ENCODE peak calls at places on chromosomes 13 and 19, in five cellular contexts. One of them, this sample, is unnamed.

GRCh38 chr19:1945899-1946298 is 4.9 kb downstream of the CSNK1G2 start:
- DNase-seq in CD8-positive, alpha-beta T cell: no peak
- DNase-seq in activated CD4-positive, alpha-beta T cell treated with anti-CD3 and anti-CD28 coated beads, Interleukin-2, amount 10 ng/mL, durations not matched to agents 7 days and 5 days: peak
- DNase-seq in brain microvascular endothelial cell: no peak
- DNase-seq in A549: peak
- DNase-seq in this sample: no peak

GRCh38 chr19:47075179-47075811 is 26.9 kb upstream of the TMEM160 start:
- DNase-seq in A549: no peak
- DNase-seq in CD8-positive, alpha-beta T cell: no peak
- DNase-seq in activated CD4-positive, alpha-beta T cell treated with anti-CD3 and anti-CD28 coated beads, Interleukin-2, amount 10 ng/mL, durations not matched to agents 7 days and 5 days: no peak
- DNase-seq in brain microvascular endothelial cell: no peak
- DNase-seq in this sample: no peak

GRCh38 chr19:19385900-19386339 is 19.6 kb upstream of the GATAD2A start:
- DNase-seq in brain microvascular endothelial cell: no peak
- DNase-seq in activated CD4-positive, alpha-beta T cell treated with anti-CD3 and anti-CD28 coated beads, Interleukin-2, amount 10 ng/mL, durations not matched to agents 7 days and 5 days: peak
- DNase-seq in A549: no peak
- DNase-seq in CD8-positive, alpha-beta T cell: no peak
- DNase-seq in this sample: no peak

GRCh38 chr19:57355916-57356315 is 4.8 kb downstream of the ZNF304 start:
- DNase-seq in A549: no peak
- DNase-seq in CD8-positive, alpha-beta T cell: no peak
- DNase-seq in activated CD4-positive, alpha-beta T cell treated with anti-CD3 and anti-CD28 coated beads, Interleukin-2, amount 10 ng/mL, durations not matched to agents 7 days and 5 days: no peak
- DNase-seq in brain microvascular endothelial cell: no peak
- DNase-seq in this sample: no peak

GRCh38 chr13:110307697-110308376 is 753 bp downstream of the COL4A2 start:
- DNase-seq in CD8-positive, alpha-beta T cell: no peak
- DNase-seq in activated CD4-positive, alpha-beta T cell treated with anti-CD3 and anti-CD28 coated beads, Interleukin-2, amount 10 ng/mL, durations not matched to agents 7 days and 5 days: no peak
- DNase-seq in A549: peak
- DNase-seq in brain microvascular endothelial cell: no peak
- DNase-seq in this sample: no peak

GRCh38 chr13:36778083-36778671 is 40.8 kb upstream of the RFXAP start:
- DNase-seq in activated CD4-positive, alpha-beta T cell treated with anti-CD3 and anti-CD28 coated beads, Interleukin-2, amount 10 ng/mL, durations not matched to agents 7 days and 5 days: no peak
- DNase-seq in CD8-positive, alpha-beta T cell: no peak
- DNase-seq in brain microvascular endothelial cell: peak
- DNase-seq in A549: no peak
- DNase-seq in this sample: no peak

GRCh38 chr13:104779311-104779710 is 1713.1 kb upstream of the SLC10A2 start:
- DNase-seq in activated CD4-positive, alpha-beta T cell treated with anti-CD3 and anti-CD28 coated beads, Interleukin-2, amount 10 ng/mL, durations not matched to agents 7 days and 5 days: no peak
- DNase-seq in CD8-positive, alpha-beta T cell: no peak
- DNase-seq in brain microvascular endothelial cell: peak
- DNase-seq in A549: no peak
- DNase-seq in this sample: no peak

GRCh38 chr19:33379151-33379829 is 5.8 kb downstream of the CEBPG start:
- DNase-seq in A549: no peak
- DNase-seq in brain microvascular endothelial cell: no peak
- DNase-seq in CD8-positive, alpha-beta T cell: no peak
- DNase-seq in activated CD4-positive, alpha-beta T cell treated with anti-CD3 and anti-CD28 coated beads, Interleukin-2, amount 10 ng/mL, durations not matched to agents 7 days and 5 days: no peak
- DNase-seq in this sample: no peak

GRCh38 chr13:32639502-32640105 is 53.4 kb downstream of the PDS5B start:
- DNase-seq in CD8-positive, alpha-beta T cell: peak
- DNase-seq in activated CD4-positive, alpha-beta T cell treated with anti-CD3 and anti-CD28 coated beads, Interleukin-2, amount 10 ng/mL, durations not matched to agents 7 days and 5 days: peak
- DNase-seq in A549: peak
- DNase-seq in brain microvascular endothelial cell: peak
- DNase-seq in this sample: peak

GRCh38 chr13:39259371-39259770 is 221.1 kb downstream of the NHLRC3 start:
- DNase-seq in activated CD4-positive, alpha-beta T cell treated with anti-CD3 and anti-CD28 coated beads, Interleukin-2, amount 10 ng/mL, durations not matched to agents 7 days and 5 days: no peak
- DNase-seq in CD8-positive, alpha-beta T cell: no peak
- DNase-seq in brain microvascular endothelial cell: no peak
- DNase-seq in A549: no peak
- DNase-seq in this sample: no peak

GRCh38 chr19:14167594-14168138 is 31.3 kb upstream of the ASF1B start:
- DNase-seq in activated CD4-positive, alpha-beta T cell treated with anti-CD3 and anti-CD28 coated beads, Interleukin-2, amount 10 ng/mL, durations not matched to agents 7 days and 5 days: peak
- DNase-seq in A549: no peak
- DNase-seq in CD8-positive, alpha-beta T cell: no peak
- DNase-seq in brain microvascular endothelial cell: no peak
- DNase-seq in this sample: peak

GRCh38 chr13:110382229-110382628 is 75.1 kb downstream of the COL4A2 start:
- DNase-seq in activated CD4-positive, alpha-beta T cell treated with anti-CD3 and anti-CD28 coated beads, Interleukin-2, amount 10 ng/mL, durations not matched to agents 7 days and 5 days: no peak
- DNase-seq in brain microvascular endothelial cell: peak
- DNase-seq in CD8-positive, alpha-beta T cell: no peak
- DNase-seq in A549: peak
- DNase-seq in this sample: no peak

GRCh38 chr13:59666504-59666903 is 497.2 kb downstream of the DIAPH3 start:
- DNase-seq in brain microvascular endothelial cell: no peak
- DNase-seq in activated CD4-positive, alpha-beta T cell treated with anti-CD3 and anti-CD28 coated beads, Interleukin-2, amount 10 ng/mL, durations not matched to agents 7 days and 5 days: no peak
- DNase-seq in A549: no peak
- DNase-seq in CD8-positive, alpha-beta T cell: no peak
- DNase-seq in this sample: no peak

GRCh38 chr13:78593652-78594494 is 9.5 kb downstream of the POU4F1 start:
- DNase-seq in activated CD4-positive, alpha-beta T cell treated with anti-CD3 and anti-CD28 coated beads, Interleukin-2, amount 10 ng/mL, durations not matched to agents 7 days and 5 days: no peak
- DNase-seq in A549: no peak
- DNase-seq in brain microvascular endothelial cell: no peak
- DNase-seq in CD8-positive, alpha-beta T cell: no peak
- DNase-seq in this sample: no peak

GRCh38 chr19:12778020-12778904 is 2.9 kb upstream of the HOOK2 start:
- DNase-seq in activated CD4-positive, alpha-beta T cell treated with anti-CD3 and anti-CD28 coated beads, Interleukin-2, amount 10 ng/mL, durations not matched to agents 7 days and 5 days: peak
- DNase-seq in CD8-positive, alpha-beta T cell: no peak
- DNase-seq in A549: peak
- DNase-seq in brain microvascular endothelial cell: peak
- DNase-seq in this sample: peak

GRCh38 chr13:98262307-98262706 is 85.2 kb upstream of the RNF113B start:
- DNase-seq in A549: no peak
- DNase-seq in CD8-positive, alpha-beta T cell: no peak
- DNase-seq in activated CD4-positive, alpha-beta T cell treated with anti-CD3 and anti-CD28 coated beads, Interleukin-2, amount 10 ng/mL, durations not matched to agents 7 days and 5 days: no peak
- DNase-seq in brain microvascular endothelial cell: no peak
- DNase-seq in this sample: no peak

GRCh38 chr19:42423462-42424344 is 3.5 kb downstream of the LIPE start:
- DNase-seq in brain microvascular endothelial cell: peak
- DNase-seq in A549: peak
- DNase-seq in CD8-positive, alpha-beta T cell: peak
- DNase-seq in activated CD4-positive, alpha-beta T cell treated with anti-CD3 and anti-CD28 coated beads, Interleukin-2, amount 10 ng/mL, durations not matched to agents 7 days and 5 days: peak
- DNase-seq in this sample: peak

GRCh38 chr13:22517544-22517943 is 663.2 kb upstream of the SGCG start:
- DNase-seq in brain microvascular endothelial cell: no peak
- DNase-seq in activated CD4-positive, alpha-beta T cell treated with anti-CD3 and anti-CD28 coated beads, Interleukin-2, amount 10 ng/mL, durations not matched to agents 7 days and 5 days: no peak
- DNase-seq in CD8-positive, alpha-beta T cell: no peak
- DNase-seq in A549: no peak
- DNase-seq in this sample: no peak

GRCh38 chr19:17580470-17581000 is 25.1 kb downstream of the COLGALT1 start:
- DNase-seq in brain microvascular endothelial cell: no peak
- DNase-seq in activated CD4-positive, alpha-beta T cell treated with anti-CD3 and anti-CD28 coated beads, Interleukin-2, amount 10 ng/mL, durations not matched to agents 7 days and 5 days: no peak
- DNase-seq in CD8-positive, alpha-beta T cell: no peak
- DNase-seq in A549: no peak
- DNase-seq in this sample: no peak

GRCh38 chr19:4986471-4986888 is 17.6 kb downstream of the KDM4B start:
- DNase-seq in brain microvascular endothelial cell: no peak
- DNase-seq in CD8-positive, alpha-beta T cell: no peak
- DNase-seq in A549: no peak
- DNase-seq in activated CD4-positive, alpha-beta T cell treated with anti-CD3 and anti-CD28 coated beads, Interleukin-2, amount 10 ng/mL, durations not matched to agents 7 days and 5 days: no peak
- DNase-seq in this sample: no peak

GRCh38 chr13:25872871-25873607 is 178.8 kb downstream of the SHISA2 start:
- DNase-seq in CD8-positive, alpha-beta T cell: no peak
- DNase-seq in brain microvascular endothelial cell: no peak
- DNase-seq in activated CD4-positive, alpha-beta T cell treated with anti-CD3 and anti-CD28 coated beads, Interleukin-2, amount 10 ng/mL, durations not matched to agents 7 days and 5 days: no peak
- DNase-seq in A549: no peak
- DNase-seq in this sample: no peak

GRCh38 chr13:97234236-97234635 is 12.1 kb downstream of the MBNL2 start:
- DNase-seq in activated CD4-positive, alpha-beta T cell treated with anti-CD3 and anti-CD28 coated beads, Interleukin-2, amount 10 ng/mL, durations not matched to agents 7 days and 5 days: no peak
- DNase-seq in A549: no peak
- DNase-seq in brain microvascular endothelial cell: no peak
- DNase-seq in CD8-positive, alpha-beta T cell: no peak
- DNase-seq in this sample: no peak

GRCh38 chr19:11067356-11068113 is 21.7 kb upstream of the LDLR start:
- DNase-seq in activated CD4-positive, alpha-beta T cell treated with anti-CD3 and anti-CD28 coated beads, Interleukin-2, amount 10 ng/mL, durations not matched to agents 7 days and 5 days: no peak
- DNase-seq in CD8-positive, alpha-beta T cell: no peak
- DNase-seq in brain microvascular endothelial cell: no peak
- DNase-seq in A549: no peak
- DNase-seq in this sample: no peak

GRCh38 chr19:49502866-49503581 is 6.8 kb downstream of the RPS11 start:
- DNase-seq in A549: peak
- DNase-seq in CD8-positive, alpha-beta T cell: no peak
- DNase-seq in brain microvascular endothelial cell: peak
- DNase-seq in activated CD4-positive, alpha-beta T cell treated with anti-CD3 and anti-CD28 coated beads, Interleukin-2, amount 10 ng/mL, durations not matched to agents 7 days and 5 days: peak
- DNase-seq in this sample: peak

GRCh38 chr19:50836543-50837195 is 3.3 kb upstream of the KLK15 start:
- DNase-seq in brain microvascular endothelial cell: no peak
- DNase-seq in A549: no peak
- DNase-seq in CD8-positive, alpha-beta T cell: no peak
- DNase-seq in activated CD4-positive, alpha-beta T cell treated with anti-CD3 and anti-CD28 coated beads, Interleukin-2, amount 10 ng/mL, durations not matched to agents 7 days and 5 days: no peak
- DNase-seq in this sample: no peak

GRCh38 chr19:54424660-54425381 is 9.6 kb downstream of the TTYH1 start:
- DNase-seq in A549: no peak
- DNase-seq in brain microvascular endothelial cell: no peak
- DNase-seq in activated CD4-positive, alpha-beta T cell treated with anti-CD3 and anti-CD28 coated beads, Interleukin-2, amount 10 ng/mL, durations not matched to agents 7 days and 5 days: no peak
- DNase-seq in CD8-positive, alpha-beta T cell: no peak
- DNase-seq in this sample: no peak

GRCh38 chr19:32646556-32646955 is 28.4 kb downstream of the ANKRD27 start:
- DNase-seq in A549: no peak
- DNase-seq in activated CD4-positive, alpha-beta T cell treated with anti-CD3 and anti-CD28 coated beads, Interleukin-2, amount 10 ng/mL, durations not matched to agents 7 days and 5 days: no peak
- DNase-seq in CD8-positive, alpha-beta T cell: no peak
- DNase-seq in brain microvascular endothelial cell: no peak
- DNase-seq in this sample: no peak

GRCh38 chr13:45325806-45326205 is 15.2 kb downstream of the TPT1 start:
- DNase-seq in activated CD4-positive, alpha-beta T cell treated with anti-CD3 and anti-CD28 coated beads, Interleukin-2, amount 10 ng/mL, durations not matched to agents 7 days and 5 days: no peak
- DNase-seq in brain microvascular endothelial cell: peak
- DNase-seq in A549: no peak
- DNase-seq in CD8-positive, alpha-beta T cell: no peak
- DNase-seq in this sample: no peak

GRCh38 chr19:17125728-17126677 is 50.4 kb downstream of the MYO9B start:
- DNase-seq in brain microvascular endothelial cell: peak
- DNase-seq in activated CD4-positive, alpha-beta T cell treated with anti-CD3 and anti-CD28 coated beads, Interleukin-2, amount 10 ng/mL, durations not matched to agents 7 days and 5 days: peak
- DNase-seq in CD8-positive, alpha-beta T cell: peak
- DNase-seq in A549: no peak
- DNase-seq in this sample: peak

GRCh38 chr19:17751103-17751911 is at the start of gene FCHO1:
- DNase-seq in activated CD4-positive, alpha-beta T cell treated with anti-CD3 and anti-CD28 coated beads, Interleukin-2, amount 10 ng/mL, durations not matched to agents 7 days and 5 days: peak
- DNase-seq in A549: no peak
- DNase-seq in CD8-positive, alpha-beta T cell: peak
- DNase-seq in brain microvascular endothelial cell: no peak
- DNase-seq in this sample: peak

GRCh38 chr19:5907216-5907615 is 2.5 kb downstream of the VMAC start:
- DNase-seq in activated CD4-positive, alpha-beta T cell treated with anti-CD3 and anti-CD28 coated beads, Interleukin-2, amount 10 ng/mL, durations not matched to agents 7 days and 5 days: no peak
- DNase-seq in CD8-positive, alpha-beta T cell: no peak
- DNase-seq in A549: no peak
- DNase-seq in brain microvascular endothelial cell: no peak
- DNase-seq in this sample: no peak

GRCh38 chr13:74288361-74288911 is 154.2 kb upstream of the KLF12 start:
- DNase-seq in activated CD4-positive, alpha-beta T cell treated with anti-CD3 and anti-CD28 coated beads, Interleukin-2, amount 10 ng/mL, durations not matched to agents 7 days and 5 days: peak
- DNase-seq in brain microvascular endothelial cell: no peak
- DNase-seq in A549: no peak
- DNase-seq in CD8-positive, alpha-beta T cell: no peak
- DNase-seq in this sample: no peak

GRCh38 chr13:112525306-112525945 is 62.5 kb downstream of the TUBGCP3 start:
- DNase-seq in A549: no peak
- DNase-seq in CD8-positive, alpha-beta T cell: no peak
- DNase-seq in activated CD4-positive, alpha-beta T cell treated with anti-CD3 and anti-CD28 coated beads, Interleukin-2, amount 10 ng/mL, durations not matched to agents 7 days and 5 days: no peak
- DNase-seq in brain microvascular endothelial cell: no peak
- DNase-seq in this sample: no peak

GRCh38 chr19:18204394-18205179 is 745 bp upstream of the RAB3A start:
- DNase-seq in A549: no peak
- DNase-seq in CD8-positive, alpha-beta T cell: no peak
- DNase-seq in brain microvascular endothelial cell: peak
- DNase-seq in activated CD4-positive, alpha-beta T cell treated with anti-CD3 and anti-CD28 coated beads, Interleukin-2, amount 10 ng/mL, durations not matched to agents 7 days and 5 days: no peak
- DNase-seq in this sample: no peak

GRCh38 chr13:28251462-28251861 is 113.1 kb downstream of the PAN3 start:
- DNase-seq in brain microvascular endothelial cell: no peak
- DNase-seq in activated CD4-positive, alpha-beta T cell treated with anti-CD3 and anti-CD28 coated beads, Interleukin-2, amount 10 ng/mL, durations not matched to agents 7 days and 5 days: no peak
- DNase-seq in CD8-positive, alpha-beta T cell: no peak
- DNase-seq in A549: no peak
- DNase-seq in this sample: no peak

GRCh38 chr13:111429064-111429558 is 108.7 kb downstream of the TEX29 start:
- DNase-seq in CD8-positive, alpha-beta T cell: no peak
- DNase-seq in activated CD4-positive, alpha-beta T cell treated with anti-CD3 and anti-CD28 coated beads, Interleukin-2, amount 10 ng/mL, durations not matched to agents 7 days and 5 days: peak
- DNase-seq in brain microvascular endothelial cell: peak
- DNase-seq in A549: peak
- DNase-seq in this sample: no peak

GRCh38 chr13:103288114-103288513 is 221.9 kb upstream of the SLC10A2 start:
- DNase-seq in brain microvascular endothelial cell: no peak
- DNase-seq in CD8-positive, alpha-beta T cell: no peak
- DNase-seq in activated CD4-positive, alpha-beta T cell treated with anti-CD3 and anti-CD28 coated beads, Interleukin-2, amount 10 ng/mL, durations not matched to agents 7 days and 5 days: no peak
- DNase-seq in A549: no peak
- DNase-seq in this sample: no peak

GRCh38 chr13:43195551-43195950 is 172.2 kb downstream of the DNAJC15 start:
- DNase-seq in CD8-positive, alpha-beta T cell: no peak
- DNase-seq in brain microvascular endothelial cell: no peak
- DNase-seq in A549: no peak
- DNase-seq in activated CD4-positive, alpha-beta T cell treated with anti-CD3 and anti-CD28 coated beads, Interleukin-2, amount 10 ng/mL, durations not matched to agents 7 days and 5 days: no peak
- DNase-seq in this sample: no peak

This sample was measured in T-cell.